ENCODE peak calls at places on chromosomes 2 and 18, in ten cellular contexts. N, P, D, U, I, R, E, V, Z and G are unnamed samples.

GRCh38 chr2:237291138-237291792 is 122.7 kb downstream of the COL6A3 start:
- DNase-seq in P (peak; percentile 88), R (peak; percentile 98), E (peak; percentile 95), D (peak; percentile 100), V (peak; percentile 100), U (peak; percentile 95), Z (peak; percentile 72), I (peak; percentile 89), N (peak; percentile 86), G (peak; percentile 99)

GRCh38 chr2:209773377-209773776 is 1.7 kb downstream of the UNC80 start:
- DNase-seq in E (no peak), U (no peak), N (no peak), Z (no peak), I (no peak), D (no peak), R (no peak), V (no peak), P (no peak), G (no peak)

GRCh38 chr2:162926501-162926900 is 87.9 kb upstream of the KCNH7 start:
- DNase-seq in D (no peak), V (peak; percentile 87), Z (no peak), I (peak; percentile 23), R (no peak), P (no peak), N (no peak), U (no peak), E (no peak), G (peak; percentile 64)

GRCh38 chr2:136295168-136295567 is 177.2 kb upstream of the CXCR4 start:
- DNase-seq in V (no peak), Z (no peak), E (no peak), U (no peak), D (no peak), R (no peak), I (no peak), N (no peak), P (no peak), G (no peak)

GRCh38 chr2:43269706-43270105 is 43.3 kb upstream of the ZFP36L2 start:
- DNase-seq in R (peak; percentile 94), P (peak; percentile 28), I (no peak), D (no peak), Z (peak; percentile 21), V (peak; percentile 92), U (peak; percentile 61), N (no peak), E (peak; percentile 88), G (peak; percentile 82)

GRCh38 chr18:9876867-9877654 is 8.7 kb upstream of the TXNDC2 start:
- DNase-seq in I (peak; percentile 40), N (no peak), R (no peak), U (no peak), V (peak; percentile 77), D (peak; percentile 87), P (no peak), E (no peak), Z (no peak), G (peak; percentile 22)

GRCh38 chr2:28358668-28359201 is 33.9 kb upstream of the FOSL2 start:
- DNase-seq in E (no peak), I (no peak), Z (no peak), N (no peak), R (no peak), V (no peak), P (no peak), D (no peak), U (no peak), G (no peak)

GRCh38 chr2:45921921-45922320 is 270.4 kb downstream of the PRKCE start:
- DNase-seq in E (no peak), U (no peak), P (no peak), D (no peak), V (no peak), N (no peak), Z (no peak), I (no peak), R (no peak), G (no peak)

GRCh38 chr2:52810460-52810859 is 957.1 kb upstream of the CHAC2 start:
- DNase-seq in D (no peak), P (no peak), I (peak; percentile 32), E (no peak), V (peak; percentile 45), U (no peak), Z (no peak), N (no peak), R (no peak), G (no peak)

GRCh38 chr2:101758001-101758400 is 60.5 kb downstream of the MAP4K4 start:
- DNase-seq in U (no peak), E (no peak), P (no peak), R (no peak), V (no peak), N (no peak), I (no peak), D (no peak), Z (no peak), G (no peak)

GRCh38 chr2:20635096-20635475 is 15.8 kb downstream of the HS1BP3 start:
- DNase-seq in R (no peak), P (no peak), D (no peak), E (peak; percentile 64), Z (no peak), V (no peak), I (no peak), N (no peak), U (no peak), G (no peak)

GRCh38 chr18:501406-501714 is 859 bp upstream of the COLEC12 start:
- DNase-seq in P (no peak), U (no peak), N (no peak), I (no peak), D (no peak), V (no peak), Z (no peak), E (no peak), R (no peak), G (no peak)
- H3K4me3 ChIP-seq in P (no peak overlapping the region), U (no peak overlapping the region), N (no peak overlapping the region), I (no peak overlapping the region), D (no peak overlapping the region), V (peak overlapping the region; percentile 28), Z (no peak overlapping the region), E (no peak overlapping the region), R (no peak overlapping the region), G (peak overlapping the region; percentile 91)

GRCh38 chr2:85558160-85558559 is 3.1 kb downstream of the GGCX start:
- DNase-seq in R (peak; percentile 56), N (no peak), Z (no peak), E (no peak), V (no peak), U (no peak), I (no peak), P (no peak), D (no peak), G (no peak)

GRCh38 chr2:85557130-85557529 is 4.2 kb downstream of the GGCX start:
- DNase-seq in R (no peak), D (no peak), I (no peak), N (no peak), Z (no peak), E (no peak), P (no peak), V (no peak), U (no peak), G (no peak)

GRCh38 chr2:85560812-85561279 is 447 bp downstream of the GGCX start:
- DNase-seq in Z (no peak), V (no peak), U (no peak), I (no peak), P (no peak), E (no peak), N (no peak), R (no peak), D (no peak), G (no peak)

GRCh38 chr2:85564144-85564563 is 2.9 kb upstream of the GGCX start:
- DNase-seq in E (no peak), Z (no peak), N (no peak), I (no peak), P (no peak), V (no peak), R (no peak), U (no peak), D (no peak), G (no peak)

GRCh38 chr2:85561280-85562212 is at the start of gene GGCX:
- DNase-seq in D (no peak), I (peak; percentile 87), P (peak; percentile 96), R (peak; percentile 98), V (peak; percentile 95), Z (peak; percentile 95), E (peak; percentile 97), N (peak; percentile 98), U (peak; percentile 96), G (peak; percentile 78)
- TF ChIP-seq CTCF in D (no peak), I (no peak), P (no peak), R (no peak), V (peak; percentile 20), Z (peak; percentile 49), E (no peak), N (peak; percentile 4), U (peak; percentile 62), G (peak; percentile 10)

GRCh38 chr2:219384872-219385271 is 2.8 kb downstream of the DNPEP start:
- DNase-seq in P (no peak), R (no peak), N (no peak), E (no peak), D (no peak), V (no peak), U (no peak), Z (no peak), I (no peak), G (no peak)

GRCh38 chr2:219387284-219388126 is at the start of gene DNPEP:
- DNase-seq in R (peak; percentile 98), Z (peak; percentile 89), U (peak; percentile 95), D (peak; percentile 35), I (peak; percentile 73), V (peak; percentile 91), E (peak; percentile 95), P (peak; percentile 95), N (peak; percentile 98), G (peak; percentile 68)

GRCh38 chr2:219384083-219384713 is 3.5 kb downstream of the DNPEP start:
- DNase-seq in R (no peak), Z (no peak), I (no peak), N (no peak), E (no peak), V (no peak), U (no peak), P (no peak), D (no peak), G (no peak)

GRCh38 chr2:219386532-219387280 is 1.0 kb downstream of the DNPEP start:
- DNase-seq in U (no peak), E (peak; percentile 74), P (no peak), I (no peak), Z (no peak), D (no peak), V (no peak), N (no peak), R (no peak), G (no peak)

GRCh38 chr2:219385958-219386520 is 1.7 kb downstream of the DNPEP start:
- DNase-seq in E (no peak), V (no peak), I (no peak), Z (no peak), D (no peak), R (no peak), U (no peak), P (no peak), N (no peak), G (no peak)
- H3K4me3 ChIP-seq in E (peak overlapping the region; percentile 78), V (no peak overlapping the region), I (no peak overlapping the region), Z (no peak overlapping the region), D (no peak overlapping the region), R (no peak overlapping the region), U (no peak overlapping the region), P (no peak overlapping the region), N (no peak overlapping the region), G (no peak overlapping the region)

DNA sequence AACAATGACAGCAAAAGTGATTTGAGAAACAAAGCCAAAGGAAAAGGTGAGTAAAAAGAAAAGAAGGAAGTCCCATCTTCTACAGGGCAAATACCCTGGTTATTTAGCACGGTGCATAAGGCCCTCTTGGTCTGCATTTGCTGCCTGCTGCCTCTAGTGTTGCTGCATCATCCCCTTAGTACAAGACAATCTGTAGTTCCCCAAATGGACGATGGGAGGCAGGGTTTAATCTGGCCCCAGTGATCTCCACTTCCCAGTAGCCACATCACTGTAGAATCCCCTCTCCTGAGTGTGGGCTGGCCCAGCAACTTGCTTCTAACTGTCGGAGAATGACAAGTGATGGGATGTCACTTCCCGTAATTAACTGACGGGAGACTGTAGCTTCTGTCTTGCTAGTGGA is 85.1 kb downstream of the CTAGE1 start:
- DNase-seq in D (no peak), P (no peak), U (no peak), I (no peak), E (no peak), Z (no peak), N (no peak), R (no peak), V (no peak), G (no peak)
- TF ChIP-seq CTCF in D (peak; percentile 22), P (no peak), U (no peak), I (peak; percentile 50), E (no peak), Z (no peak), N (no peak), R (no peak), V (no peak), G (no peak)